ENCODE peak calls at places on chromosomes 13 and 19, in four cellular contexts. P is stomach, Z is spleen, T is transverse colon. V is an unnamed sample.

GRCh38 chr19:12611361-12611699 is 610 bp downstream of the ZNF791 start:
- DNase-seq in P (peak; percentile 74), Z (peak; percentile 74), T (peak; percentile 77), V (no peak)

GRCh38 chr13:39783051-39783450 is 127.6 kb downstream of the COG6 start:
- DNase-seq in Z (no peak), P (no peak), T (no peak), V (no peak)

GRCh38 chr13:26967119-26968038 is 204.2 kb downstream of the USP12 start:
- DNase-seq in P (no peak), Z (no peak), T (no peak), V (no peak)

GRCh38 chr13:82070411-82070810 is 1729.5 kb upstream of the SPRY2 start:
- DNase-seq in T (no peak), Z (no peak), P (no peak), V (no peak)

GRCh38 chr13:109427148-109427547 is 359.2 kb downstream of the IRS2 start:
- DNase-seq in Z (no peak), T (no peak), P (no peak), V (no peak)

GRCh38 chr19:49366110-49366509 is 2.4 kb downstream of the DKKL1 start:
- DNase-seq in Z (no peak), P (no peak), T (no peak), V (no peak)

GRCh38 chr13:71703145-71703544 is 163.9 kb downstream of the DACH1 start:
- DNase-seq in P (no peak), T (no peak), Z (no peak), V (no peak)

GRCh38 chr13:46605089-46605488 is 52.1 kb downstream of the LRCH1 start:
- DNase-seq in Z (no peak), T (no peak), P (peak; percentile 77), V (no peak)

GRCh38 chr13:36261011-36261410 is 36.6 kb downstream of the CCDC169 start:
- DNase-seq in Z (no peak), T (no peak), P (no peak), V (no peak)

GRCh38 chr13:105428816-105429215 is 1106.6 kb downstream of the EFNB2 start:
- DNase-seq in T (no peak), Z (no peak), P (no peak), V (no peak)

GRCh38 chr13:42549555-42549941 is 24.4 kb upstream of the TNFSF11 start:
- DNase-seq in Z (no peak), P (no peak), T (no peak), V (no peak)

GRCh38 chr13:111372651-111373425 is 52.4 kb downstream of the TEX29 start:
- DNase-seq in P (no peak), T (no peak), Z (peak; percentile 51), V (no peak)

GRCh38 chr19:34172661-34173144 is 399 bp downstream of the LSM14A start:
- DNase-seq in T (peak; percentile 23), P (no peak), Z (peak; percentile 91), V (no peak)

DNA sequence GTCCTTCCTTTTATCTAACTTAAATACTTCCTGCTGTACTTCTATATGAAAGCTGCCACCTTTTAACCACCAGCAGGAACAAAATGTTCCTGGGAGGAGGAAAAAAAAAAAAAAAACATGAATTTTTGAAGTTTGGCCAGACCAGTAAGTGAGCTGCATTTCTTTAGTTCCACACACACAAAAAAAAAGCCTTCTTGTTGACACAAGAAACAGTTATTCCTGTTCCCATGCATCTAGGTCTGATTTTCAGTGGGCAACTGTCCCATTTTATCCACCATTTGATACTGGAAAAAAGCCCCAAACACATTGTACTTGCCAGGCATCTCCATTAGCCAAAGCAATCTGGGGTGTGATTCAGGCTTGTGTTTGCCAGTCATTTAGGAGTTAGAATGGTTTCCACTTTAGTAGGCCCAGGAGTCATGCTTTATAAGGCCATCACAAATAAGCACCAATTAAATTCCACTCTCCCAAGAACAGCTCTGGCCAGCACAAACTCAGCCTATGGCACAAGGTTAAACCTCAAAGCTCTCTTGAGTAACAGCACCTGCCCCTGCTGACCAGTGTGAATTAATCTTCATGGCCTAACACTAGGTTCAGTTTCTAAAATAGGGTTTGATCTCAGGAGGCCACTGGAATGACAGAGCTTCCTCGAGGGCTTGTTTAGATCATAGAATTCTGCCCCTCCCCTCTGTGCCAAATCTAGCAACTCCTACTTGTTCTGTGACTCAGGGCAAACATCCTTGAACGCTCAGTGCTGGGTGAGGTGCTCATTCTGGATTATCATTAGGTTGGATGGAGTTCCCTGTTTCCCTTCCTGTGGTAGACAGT is 67.1 kb downstream of the NUFIP1 start:
- DNase-seq in T (peak; percentile 31), P (peak; percentile 64), Z (no peak), V (no peak)
- TF ChIP-seq POLR2A in T (peak; percentile 10), P (no peak), Z (no peak), V (no peak)

DNA sequence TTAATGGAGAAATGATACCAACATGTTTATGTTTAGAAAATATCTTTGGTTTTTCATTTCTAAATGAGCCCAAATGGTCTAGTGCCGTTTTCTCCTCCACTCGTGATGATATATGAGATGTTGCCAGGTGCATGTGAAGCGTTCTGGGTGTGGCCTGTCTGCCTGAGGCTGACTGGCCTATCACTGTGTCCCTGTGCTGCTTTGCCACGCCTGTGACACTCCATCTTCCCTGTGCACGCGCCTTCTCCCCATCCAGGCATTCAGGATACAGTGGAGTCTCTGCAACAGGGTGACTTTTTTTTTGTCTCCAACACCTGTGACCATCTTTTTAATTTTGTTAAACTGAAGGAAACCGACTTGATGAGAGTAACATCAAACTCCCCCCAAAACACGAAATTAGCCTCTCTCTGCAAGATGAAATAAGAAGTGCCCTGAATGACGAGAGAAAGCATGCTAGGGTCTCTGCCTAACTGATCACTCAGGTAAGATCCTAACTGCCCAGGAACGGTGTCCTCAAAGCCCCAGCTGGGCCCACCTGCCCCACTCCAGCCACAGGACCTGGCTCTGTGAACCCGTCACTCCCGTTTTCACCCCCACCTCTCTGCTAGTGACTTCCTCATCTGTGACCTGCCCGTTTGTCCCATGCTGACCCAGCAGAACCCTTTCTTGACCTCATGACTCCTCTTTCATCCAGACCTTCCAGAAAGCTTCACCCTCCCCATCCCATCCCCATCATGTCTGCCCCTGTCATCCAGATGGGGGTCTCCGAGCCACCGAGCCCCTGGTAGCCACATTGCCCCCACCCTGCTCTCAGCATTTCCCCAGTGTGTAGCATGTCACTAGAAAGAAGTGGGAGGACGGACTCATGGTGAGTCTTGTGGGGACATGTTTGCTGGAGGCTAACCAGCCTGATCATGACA is 33.2 kb upstream of the TFDP1 start:
- DNase-seq in Z (peak; percentile 48), P (peak; percentile 15), T (peak; percentile 3), V (no peak)
- TF ChIP-seq POLR2A in Z (no peak), P (no peak), T (no peak), V (no peak)

GRCh38 chr13:107964356-107964755 is 251.0 kb downstream of the LIG4 start:
- DNase-seq in Z (no peak), P (no peak), T (no peak), V (no peak)

GRCh38 chr13:107968470-107968869 is 246.9 kb downstream of the LIG4 start:
- DNase-seq in P (no peak), T (no peak), Z (no peak), V (no peak)

GRCh38 chr13:107969551-107969950 is 245.8 kb downstream of the LIG4 start:
- DNase-seq in Z (no peak), T (no peak), P (no peak), V (no peak)
- TF ChIP-seq POLR2A in Z (no peak), T (no peak), P (no peak), V (no peak)

GRCh38 chr13:25310891-25311290 is 9.5 kb downstream of the NUP58 start:
- DNase-seq in T (no peak), P (no peak), Z (no peak), V (no peak)
- TF ChIP-seq POLR2A in T (no peak), P (no peak), Z (no peak), V (no peak)

GRCh38 chr19:47309038-47309437 is 623 bp upstream of the C5AR1 start:
- DNase-seq in T (no peak), Z (no peak), P (no peak), V (no peak)

GRCh38 chr19:47310819-47311218 is 1.2 kb downstream of the C5AR1 start:
- DNase-seq in T (no peak), Z (peak; percentile 89), P (peak; percentile 54), V (peak; percentile 48)

GRCh38 chr19:47310323-47310722 is 662 bp downstream of the C5AR1 start:
- DNase-seq in T (no peak), P (no peak), Z (no peak), V (no peak)

GRCh38 chr19:47312366-47313006 is 2.8 kb downstream of the C5AR1 start:
- DNase-seq in Z (no peak), P (no peak), T (no peak), V (no peak)

GRCh38 chr19:47309608-47310007 is at the start of gene C5AR1:
- DNase-seq in T (peak; percentile 29), P (no peak), Z (peak; percentile 88), V (peak; percentile 39)
- TF ChIP-seq POLR2A in T (no peak), P (no peak), Z (no peak), V (no peak)

GRCh38 chr19:42083537-42083936 is 7.6 kb downstream of the ZNF574 start:
- DNase-seq in Z (no peak), P (no peak), T (no peak), V (no peak)

GRCh38 chr19:42079886-42080763 is 4.2 kb downstream of the ZNF574 start:
- DNase-seq in T (no peak), P (no peak), Z (no peak), V (no peak)

GRCh38 chr19:42080764-42081375 is 4.9 kb downstream of the ZNF574 start:
- DNase-seq in Z (no peak), T (no peak), P (no peak), V (no peak)

GRCh38 chr19:42079276-42079669 is 3.3 kb downstream of the ZNF574 start:
- DNase-seq in Z (no peak), T (no peak), P (no peak), V (no peak)

GRCh38 chr19:42081584-42082258 is 5.8 kb downstream of the ZNF574 start:
- DNase-seq in P (no peak), T (no peak), Z (no peak), V (peak; percentile 17)
- TF ChIP-seq POLR2A in P (no peak), T (no peak), Z (no peak), V (no peak)

GRCh38 chr19:16075430-16076153 is 703 bp upstream of the TPM4 start:
- DNase-seq in Z (peak; percentile 48), P (no peak), T (peak; percentile 33), V (no peak)

GRCh38 chr19:16076958-16077611 is 790 bp downstream of the TPM4 start:
- DNase-seq in P (peak; percentile 55), Z (peak; percentile 90), T (peak; percentile 73), V (no peak)

GRCh38 chr19:16076154-16076957 is at the start of gene TPM4:
- DNase-seq in T (peak; percentile 94), Z (peak; percentile 94), P (peak; percentile 84), V (peak; percentile 68)

GRCh38 chr19:16078311-16078758 is 2.0 kb downstream of the TPM4 start:
- DNase-seq in Z (peak; percentile 64), P (no peak), T (peak; percentile 45), V (no peak)

GRCh38 chr19:16078759-16079707 is 2.7 kb downstream of the TPM4 start:
- DNase-seq in Z (peak; percentile 73), P (peak; percentile 70), T (peak; percentile 77), V (peak; percentile 94)
- TF ChIP-seq POLR2A in Z (peak; percentile 76), P (no peak), T (peak; percentile 47), V (peak; percentile 55)

GRCh38 chr19:44093931-44094765 is at the start of gene ZNF224:
- DNase-seq in T (peak; percentile 92), P (peak; percentile 89), Z (peak; percentile 95), V (peak; percentile 93)
- TF ChIP-seq POLR2A in T (peak; percentile 45), P (no peak), Z (no peak), V (peak; percentile 61)

GRCh38 chr19:11090264-11091032 is 1.2 kb downstream of the LDLR start:
- DNase-seq in Z (peak; percentile 99), P (peak; percentile 99), T (peak; percentile 99), V (peak; percentile 95)
- TF ChIP-seq POLR2A in Z (peak; percentile 88), P (peak; percentile 91), T (peak; percentile 99), V (peak; percentile 89)

V was measured in erythroblast.